ENCODE peak calls at places on chromosomes 16 and 17, in five cellular contexts. F is esophagus squamous epithelium, T is midbrain, C is RCC 7860, P is HEK293T. B is an unnamed sample.

GRCh38 chr17:54891176-54891821 is 9.4 kb upstream of the TOM1L1 start:
- DNase-seq in F (no peak), T (peak), C (peak), P (peak), B (peak)

GRCh38 chr17:30391534-30391933 is 12.8 kb downstream of the CPD start:
- DNase-seq in F (no peak), T (no peak), C (no peak), P (no peak), B (no peak)

GRCh38 chr16:84308120-84308519 is 13.4 kb downstream of the WFDC1 start:
- DNase-seq in F (no peak), T (peak), C (no peak), P (peak), B (no peak)

GRCh38 chr16:65070831-65071230 is 51.0 kb downstream of the CDH11 start:
- DNase-seq in F (no peak), T (peak), C (peak), P (no peak), B (peak)

GRCh38 chr17:31002047-31002446 is 31.2 kb downstream of the RNF135 start:
- DNase-seq in F (no peak), T (no peak), C (no peak), P (no peak), B (no peak)

GRCh38 chr17:67528751-67529436 is 151.8 kb downstream of the PITPNC1 start:
- DNase-seq in F (no peak), T (peak), C (peak), P (peak), B (peak)

GRCh38 chr17:77422104-77422782 is 281.5 kb downstream of the SEC14L1 start:
- DNase-seq in F (no peak), T (no peak), C (peak), P (no peak), B (no peak)

GRCh38 chr16:83705856-83706255 is 101.9 kb upstream of the HSBP1 start:
- DNase-seq in F (no peak), T (no peak), C (peak), P (no peak), B (no peak)

GRCh38 chr17:32546031-32546444 is 59.2 kb downstream of the CDK5R1 start:
- DNase-seq in F (no peak), T (peak), C (no peak), P (no peak), B (peak)

GRCh38 chr17:71338396-71338795 is 782.4 kb upstream of the SOX9 start:
- DNase-seq in F (no peak), T (no peak), C (peak), P (no peak), B (no peak)

GRCh38 chr17:46950997-46951621 is 27.9 kb downstream of the RPRML start:
- DNase-seq in F (no peak), T (no peak), C (no peak), P (no peak), B (no peak)

GRCh38 chr17:55795098-55795497 is 44.2 kb downstream of the PCTP start:
- DNase-seq in F (no peak), T (no peak), C (no peak), P (no peak), B (no peak)

GRCh38 chr16:86508028-86508946 is 2.0 kb upstream of the FOXF1 start:
- DNase-seq in F (no peak), T (no peak), C (no peak), P (no peak), B (no peak)

GRCh38 chr16:3793161-3793576 is 75.8 kb upstream of the TRAP1 start:
- DNase-seq in F (no peak), T (no peak), C (no peak), P (no peak), B (peak)

GRCh38 chr17:35651467-35651866 is 64.3 kb downstream of the AP2B1 start:
- DNase-seq in F (no peak), T (no peak), C (no peak), P (no peak), B (no peak)

GRCh38 chr17:6381052-6381451 is 53.9 kb downstream of the AIPL1 start:
- DNase-seq in F (no peak), T (no peak), C (peak), P (no peak), B (no peak)

GRCh38 chr17:79902146-79902791 is 63.0 kb upstream of the CBX4 start:
- DNase-seq in F (no peak), T (no peak), C (no peak), P (no peak), B (no peak)

GRCh38 chr16:69364088-69364487 is 12.5 kb upstream of the TMED6 start:
- DNase-seq in F (no peak), T (no peak), C (no peak), P (no peak), B (no peak)

GRCh38 chr16:78955206-78955605 is 645.3 kb downstream of the MAF start:
- DNase-seq in F (no peak), T (no peak), C (no peak), P (no peak), B (no peak)

GRCh38 chr17:28925912-28926365 is 23.1 kb upstream of the DHRS13 start:
- DNase-seq in F (no peak), T (no peak), C (peak), P (no peak), B (no peak)

GRCh38 chr17:75959046-75959838 is 18.4 kb upstream of the FBF1 start:
- DNase-seq in F (no peak), T (no peak), C (no peak), P (no peak), B (no peak)

GRCh38 chr16:26454102-26454501 is 612.6 kb upstream of the C16orf82 start:
- DNase-seq in F (no peak), T (no peak), C (no peak), P (no peak), B (no peak)

GRCh38 chr16:69930117-69930776 is 20.9 kb upstream of the CLEC18A start:
- DNase-seq in F (no peak), T (peak), C (peak), P (peak), B (peak)

B was measured in cerebellum.